ENCODE peak calls at places on chromosomes 2 and 18, in ten cellular contexts. N, E, U, T, B, I, J, K, Y and M are unnamed samples.

GRCh38 chr18:21949326-21950015 is 208.9 kb downstream of the MIB1 start:
- DNase-seq in N (no peak), E (no peak), U (no peak), T (no peak), B (no peak), I (no peak), J (no peak), K (no peak), Y (no peak), M (no peak)

GRCh38 chr2:58866040-58866439 is 624.9 kb upstream of the FANCL start:
- DNase-seq in N (no peak), E (no peak), U (peak), T (peak), B (no peak), I (no peak), J (no peak), K (no peak), Y (no peak), M (no peak)

GRCh38 chr2:120257522-120257921 is 4.9 kb downstream of the RALB start:
- DNase-seq in N (no peak), E (no peak), U (no peak), T (no peak), B (no peak), I (no peak), J (no peak), K (no peak), Y (no peak), M (no peak)

GRCh38 chr2:171627412-171627811 is 59.9 kb upstream of the DYNC1I2 start:
- DNase-seq in N (no peak), E (no peak), U (no peak), T (no peak), B (no peak), I (no peak), J (no peak), K (no peak), Y (no peak), M (no peak)

GRCh38 chr2:119692310-119692709 is 13.3 kb downstream of the TMEM177 start:
- DNase-seq in N (no peak), E (no peak), U (no peak), T (no peak), B (no peak), I (no peak), J (no peak), K (no peak), Y (no peak), M (no peak)

GRCh38 chr18:58043452-58044369 is at the start of gene NEDD4L:
- DNase-seq in N (peak), E (peak), U (peak), T (peak), B (peak), I (peak), J (peak), K (peak), Y (peak), M (peak)

GRCh38 chr18:58103339-58103930 is 59.4 kb downstream of the NEDD4L start:
- DNase-seq in N (no peak), E (no peak), U (no peak), T (no peak), B (no peak), I (no peak), J (no peak), K (no peak), Y (no peak), M (no peak)

GRCh38 chr18:29184654-29185053 is 1007.7 kb upstream of the CDH2 start:
- DNase-seq in N (no peak), E (no peak), U (no peak), T (no peak), B (no peak), I (peak), J (no peak), K (no peak), Y (no peak), M (no peak)

GRCh38 chr2:154194917-154195643 is 323.4 kb downstream of the GALNT13 start:
- DNase-seq in N (no peak), E (no peak), U (no peak), T (no peak), B (no peak), I (no peak), J (no peak), K (no peak), Y (no peak), M (no peak)

GRCh38 chr2:11466307-11467125 is 555 bp upstream of the E2F6 start:
- DNase-seq in N (no peak), E (no peak), U (no peak), T (no peak), B (no peak), I (no peak), J (no peak), K (no peak), Y (no peak), M (peak)

GRCh38 chr2:213021971-213022899 is 129.2 kb downstream of the IKZF2 start:
- DNase-seq in N (no peak), E (peak), U (peak), T (no peak), B (peak), I (peak), J (no peak), K (peak), Y (no peak), M (no peak)

GRCh38 chr2:15763106-15763821 is 171.6 kb downstream of the DDX1 start:
- DNase-seq in N (no peak), E (no peak), U (no peak), T (no peak), B (no peak), I (no peak), J (no peak), K (no peak), Y (no peak), M (no peak)

GRCh38 chr2:240112914-240113690 is 23.0 kb downstream of the COPS9 start:
- DNase-seq in N (no peak), E (no peak), U (no peak), T (no peak), B (no peak), I (no peak), J (no peak), K (no peak), Y (no peak), M (no peak)

GRCh38 chr2:182740681-182741080 is 24.6 kb downstream of the DNAJC10 start:
- DNase-seq in N (no peak), E (no peak), U (no peak), T (no peak), B (no peak), I (no peak), J (no peak), K (no peak), Y (no peak), M (no peak)

GRCh38 chr2:22497789-22498188 is 887.2 kb upstream of the KLHL29 start:
- DNase-seq in N (no peak), E (no peak), U (no peak), T (no peak), B (no peak), I (no peak), J (no peak), K (no peak), Y (no peak), M (no peak)

GRCh38 chr2:18536697-18537096 is 23.8 kb downstream of the RDH14 start:
- DNase-seq in N (no peak), E (no peak), U (no peak), T (no peak), B (no peak), I (no peak), J (no peak), K (no peak), Y (no peak), M (no peak)

GRCh38 chr2:163255086-163255485 is 416.5 kb upstream of the KCNH7 start:
- DNase-seq in N (no peak), E (no peak), U (no peak), T (no peak), B (no peak), I (peak), J (no peak), K (no peak), Y (no peak), M (no peak)

GRCh38 chr2:29009270-29009669 is 28.2 kb downstream of the TOGARAM2 start:
- DNase-seq in N (no peak), E (no peak), U (no peak), T (no peak), B (no peak), I (no peak), J (no peak), K (no peak), Y (no peak), M (no peak)

GRCh38 chr2:156537147-156537546 is 101.0 kb downstream of the GPD2 start:
- DNase-seq in N (no peak), E (peak), U (no peak), T (no peak), B (no peak), I (peak), J (no peak), K (peak), Y (no peak), M (no peak)

GRCh38 chr2:130768191-130768855 is 13.0 kb downstream of the AMER3 start:
- DNase-seq in N (no peak), E (peak), U (no peak), T (no peak), B (no peak), I (no peak), J (no peak), K (no peak), Y (no peak), M (no peak)

GRCh38 chr2:225668606-225669266 is 269.2 kb downstream of the NYAP2 start:
- DNase-seq in N (no peak), E (peak), U (no peak), T (peak), B (peak), I (peak), J (no peak), K (peak), Y (peak), M (peak)

GRCh38 chr2:156340818-156341481 is 8.4 kb upstream of the NR4A2 start:
- DNase-seq in N (no peak), E (peak), U (peak), T (no peak), B (no peak), I (no peak), J (no peak), K (no peak), Y (no peak), M (peak)

GRCh38 chr2:70921839-70922590 is 13.7 kb upstream of the ATP6V1B1 start:
- DNase-seq in N (no peak), E (no peak), U (no peak), T (no peak), B (no peak), I (peak), J (no peak), K (no peak), Y (no peak), M (peak)

GRCh38 chr2:230687498-230687897 is 25.1 kb upstream of the CAB39 start:
- DNase-seq in N (no peak), E (peak), U (no peak), T (no peak), B (no peak), I (peak), J (no peak), K (no peak), Y (no peak), M (no peak)

GRCh38 chr18:58205087-58205779 is 161.2 kb downstream of the NEDD4L start:
- DNase-seq in N (no peak), E (peak), U (no peak), T (no peak), B (no peak), I (peak), J (no peak), K (no peak), Y (no peak), M (no peak)

GRCh38 chr18:30334781-30335180 is 707.8 kb downstream of the DSC3 start:
- DNase-seq in N (no peak), E (no peak), U (no peak), T (no peak), B (no peak), I (no peak), J (no peak), K (no peak), Y (no peak), M (no peak)

GRCh38 chr2:108271691-108272253 is 16.9 kb upstream of the SULT1C2 start:
- DNase-seq in N (no peak), E (no peak), U (no peak), T (no peak), B (no peak), I (peak), J (no peak), K (peak), Y (no peak), M (no peak)

GRCh38 chr2:120591572-120591971 is 144.1 kb upstream of the GLI2 start:
- DNase-seq in N (no peak), E (no peak), U (no peak), T (no peak), B (no peak), I (no peak), J (no peak), K (no peak), Y (no peak), M (no peak)